ENCODE peak calls at places on chromosomes 5 and 9, in five cellular contexts. D is heart left ventricle, G is colonic mucosa, U is HuH-7, T is ELR. E is an unnamed sample.
A peak's percentile ranks its signal among the peaks of the same experiment; 100 is the strongest.

GRCh38 chr9:73170185-73170957 is 18.7 kb downstream of the ANXA1 start:
- DNase-seq in D (no peak), T (no peak), U (no peak), G (no peak), E (no peak)

GRCh38 chr5:80955082-80955481 is 5.1 kb upstream of the RASGRF2 start:
- DNase-seq in U (no peak), G (no peak), D (no peak), T (no peak), E (no peak)

GRCh38 chr5:159956074-159956473 is 39.8 kb downstream of the ADRA1B start:
- DNase-seq in T (no peak), U (no peak), G (no peak), D (no peak), E (peak; percentile 51)

GRCh38 chr9:116323571-116323970 is 170.0 kb downstream of the PAPPA start:
- DNase-seq in G (no peak), U (no peak), T (no peak), D (no peak), E (no peak)

GRCh38 chr5:169041180-169041579 is 259.8 kb downstream of the SLIT3 start:
- DNase-seq in D (no peak), U (no peak), T (no peak), G (no peak), E (no peak)

GRCh38 chr9:38228331-38229122 is 159.5 kb upstream of the SHB start:
- DNase-seq in U (no peak), G (no peak), D (no peak), T (no peak), E (no peak)

GRCh38 chr9:137689745-137690529 is 71.1 kb downstream of the EHMT1 start:
- DNase-seq in G (no peak), D (no peak), T (no peak), U (peak; percentile 73), E (peak; percentile 79)

GRCh38 chr9:70902705-70903131 is 218.7 kb downstream of the TRPM3 start:
- DNase-seq in T (peak; percentile 98), U (no peak), D (no peak), G (no peak), E (peak; percentile 98)

GRCh38 chr9:131419716-131420115 is 25.8 kb downstream of the PRRC2B start:
- DNase-seq in U (no peak), G (no peak), T (no peak), D (no peak), E (no peak)

GRCh38 chr5:124420952-124421351 is 325.5 kb downstream of the ZNF608 start:
- DNase-seq in U (no peak), G (no peak), T (no peak), D (no peak), E (no peak)

GRCh38 chr9:96139592-96140251 is 162.3 kb downstream of the HSD17B3 start:
- DNase-seq in D (no peak), U (no peak), G (peak; percentile 57), T (peak; percentile 66), E (peak; percentile 85)

GRCh38 chr5:82168294-82168693 is 109.9 kb downstream of the RPS23 start:
- DNase-seq in G (no peak), U (no peak), D (no peak), T (peak; percentile 37), E (peak; percentile 65)

GRCh38 chr9:29514336-29514735 is 1941.1 kb upstream of the C9orf72 start:
- DNase-seq in T (peak; percentile 3), D (no peak), U (no peak), G (no peak), E (no peak)

GRCh38 chr9:114112325-114112724 is 13.2 kb upstream of the KIF12 start:
- DNase-seq in U (no peak), D (no peak), G (no peak), T (no peak), E (peak; percentile 68)

GRCh38 chr5:141431286-141431685 is 979 bp downstream of the PCDHGA12 start:
- DNase-seq in G (no peak), T (no peak), U (no peak), D (no peak), E (no peak)

GRCh38 chr9:133103183-133103986 is 17.7 kb downstream of the RALGDS start:
- DNase-seq in U (peak; percentile 90), T (peak; percentile 62), G (peak; percentile 79), D (peak; percentile 87), E (peak; percentile 54)

GRCh38 chr5:113182658-113183344 is 206.2 kb downstream of the DCP2 start:
- DNase-seq in D (no peak), T (no peak), G (no peak), U (no peak), E (no peak)

GRCh38 chr5:43429706-43430105 is 17.5 kb upstream of the CCL28 start:
- DNase-seq in D (no peak), U (no peak), G (no peak), T (no peak), E (no peak)

GRCh38 chr9:7088598-7088997 is 330.8 kb downstream of the KDM4C start:
- DNase-seq in T (no peak), U (no peak), G (no peak), D (no peak), E (no peak)

GRCh38 chr9:93307468-93308157 is 123.7 kb downstream of the WNK2 start:
- DNase-seq in G (peak; percentile 7), D (no peak), U (no peak), T (no peak), E (no peak)

GRCh38 chr5:953535-954449 is 54.8 kb upstream of the NKD2 start:
- DNase-seq in U (no peak), T (no peak), D (no peak), G (no peak), E (no peak)

GRCh38 chr9:91426123-91426745 is 2.6 kb upstream of the NFIL3 start:
- DNase-seq in G (no peak), T (peak; percentile 73), U (peak; percentile 63), D (no peak), E (peak; percentile 68)

GRCh38 chr5:134114886-134115805 is 665 bp downstream of the TCF7 start:
- DNase-seq in T (no peak), G (no peak), D (no peak), U (peak; percentile 74), E (peak; percentile 16)

GRCh38 chr5:89351232-89351631 is 468.2 kb upstream of the MEF2C start:
- DNase-seq in U (no peak), T (peak; percentile 87), G (no peak), D (no peak), E (peak; percentile 73)

GRCh38 chr5:173420108-173420507 is 91.9 kb upstream of the STC2 start:
- DNase-seq in D (no peak), G (no peak), U (no peak), T (no peak), E (peak; percentile 53)

GRCh38 chr5:107519900-107520354 is 150.8 kb downstream of the EFNA5 start:
- DNase-seq in U (no peak), T (peak; percentile 43), G (no peak), D (no peak), E (no peak)

GRCh38 chr5:157464518-157465171 is 4.6 kb downstream of the NIPAL4 start:
- DNase-seq in G (peak; percentile 26), T (peak; percentile 94), D (no peak), U (no peak), E (peak; percentile 97)

GRCh38 chr9:108468364-108468763 is 387.4 kb downstream of the ACTL7B start:
- DNase-seq in G (peak; percentile 55), D (no peak), T (peak; percentile 70), U (no peak), E (peak; percentile 41)

GRCh38 chr5:82931110-82931509 is 146.1 kb downstream of the TMEM167A start:
- DNase-seq in D (no peak), T (peak; percentile 3), G (no peak), U (no peak), E (peak; percentile 6)

GRCh38 chr5:57494104-57495098 is 11.8 kb upstream of the ACTBL2 start:
- DNase-seq in T (peak; percentile 97), U (no peak), D (peak; percentile 69), G (peak; percentile 40), E (peak; percentile 99)

GRCh38 chr5:61330341-61330878 is 1.6 kb upstream of the ZSWIM6 start:
- DNase-seq in U (peak; percentile 20), T (peak; percentile 64), D (peak; percentile 70), G (peak; percentile 81), E (peak; percentile 66)

GRCh38 chr5:150044334-150044681 is 42.0 kb downstream of the CSF1R start:
- DNase-seq in U (no peak), G (no peak), T (peak; percentile 78), D (no peak), E (peak; percentile 80)

GRCh38 chr5:1523480-1523792 is 324 bp downstream of the LPCAT1 start:
- DNase-seq in U (no peak), T (peak; percentile 37), G (no peak), D (no peak), E (no peak)

E was measured in EH.